ENCODE peak calls at places on chromosome 19, in eight cellular contexts. A is stimulated activated CD4-positive, alpha-beta T cell treated with anti-CD3 and anti-CD28 coated beads, Interleukin-2, amount 100 ng/mL, for 24 hours; G is ELR; H is activated gamma-delta T cell treated with anti-CD3 and anti-CD28 coated beads, Interleukin-2, amount 50 U/mL, for 16 hours; L is heart right ventricle; R is fibroblast of lung; X is astrocyte; C is HL-60. S is an unnamed sample.
A peak's percentile ranks its signal among the peaks of the same experiment; 100 is the strongest.

GRCh38 chr19:38556521-38557174 is 61.1 kb downstream of the MAP4K1 start:
- DNase-seq in A (no peak), G (peak; percentile 18), H (no peak), L (no peak), R (no peak), X (no peak), C (no peak), S (no peak)

GRCh38 chr19:19113040-19113541 is 25.2 kb downstream of the TMEM161A start:
- DNase-seq in A (no peak), G (peak; percentile 67), H (no peak), L (no peak), R (peak; percentile 43), X (no peak), C (no peak), S (no peak)

GRCh38 chr19:34962281-34962944 is 1.6 kb downstream of the ZNF792 start:
- DNase-seq in A (no peak), G (peak; percentile 64), H (no peak), L (no peak), R (no peak), X (no peak), C (no peak), S (no peak)

GRCh38 chr19:1159864-1160595 is 14.0 kb downstream of the SBNO2 start:
- DNase-seq in A (no peak), G (no peak), H (no peak), L (peak; percentile 11), R (no peak), X (no peak), C (no peak), S (no peak)

GRCh38 chr19:5895890-5896289 is 7.7 kb downstream of the NDUFA11 start:
- DNase-seq in A (no peak), G (no peak), H (no peak), L (no peak), R (no peak), X (no peak), C (no peak), S (no peak)

GRCh38 chr19:18130523-18131242 is 22.3 kb upstream of the PIK3R2 start:
- DNase-seq in A (no peak), G (no peak), H (no peak), L (no peak), R (no peak), X (no peak), C (no peak), S (no peak)

GRCh38 chr19:11264452-11265176 is 2.3 kb upstream of the DOCK6 start:
- DNase-seq in A (no peak), G (no peak), H (no peak), L (peak; percentile 57), R (no peak), X (no peak), C (no peak), S (no peak)

GRCh38 chr19:16013851-16014840 is 62.1 kb upstream of the TPM4 start:
- DNase-seq in A (no peak), G (no peak), H (no peak), L (no peak), R (no peak), X (no peak), C (no peak), S (no peak)

GRCh38 chr19:49390978-49391304 is 2.9 kb downstream of the KASH5 start:
- DNase-seq in A (no peak), G (no peak), H (no peak), L (no peak), R (no peak), X (no peak), C (no peak), S (no peak)

GRCh38 chr19:55473201-55473600 is 3.2 kb upstream of the ZNF628 start:
- DNase-seq in A (no peak), G (no peak), H (no peak), L (no peak), R (no peak), X (no peak), C (no peak), S (no peak)

GRCh38 chr19:41307090-41307875 is 2.7 kb upstream of the CCDC97 start:
- DNase-seq in A (no peak), G (no peak), H (no peak), L (no peak), R (no peak), X (no peak), C (no peak), S (no peak)

GRCh38 chr19:19524053-19524452 is 4.7 kb upstream of the YJEFN3 start:
- DNase-seq in A (no peak), G (no peak), H (no peak), L (no peak), R (no peak), X (no peak), C (no peak), S (no peak)

GRCh38 chr19:32914879-32915278 is 45.3 kb upstream of the SLC7A9 start:
- DNase-seq in A (no peak), G (peak; percentile 9), H (no peak), L (no peak), R (no peak), X (no peak), C (no peak), S (no peak)

GRCh38 chr19:40204381-40204780 is 13.2 kb downstream of the MAP3K10 start:
- DNase-seq in A (no peak), G (no peak), H (no peak), L (no peak), R (no peak), X (no peak), C (no peak), S (no peak)

GRCh38 chr19:37914908-37915307 is 7.9 kb downstream of the SIPA1L3 start:
- DNase-seq in A (no peak), G (no peak), H (no peak), L (no peak), R (no peak), X (no peak), C (no peak), S (no peak)

GRCh38 chr19:2032296-2032941 is 16.9 kb upstream of the BTBD2 start:
- DNase-seq in A (no peak), G (peak; percentile 78), H (no peak), L (peak; percentile 94), R (peak; percentile 91), X (peak; percentile 65), C (peak; percentile 81), S (peak; percentile 60)

GRCh38 chr19:33438016-33438671 is 64.6 kb downstream of the CEBPG start:
- DNase-seq in A (no peak), G (peak; percentile 24), H (no peak), L (peak; percentile 44), R (no peak), X (peak; percentile 13), C (no peak), S (peak; percentile 9)

GRCh38 chr19:47573076-47574026 is at the start of gene ZNF541:
- DNase-seq in A (peak; percentile 83), G (no peak), H (peak; percentile 72), L (peak; percentile 72), R (peak; percentile 42), X (peak; percentile 12), C (peak; percentile 20), S (no peak)

GRCh38 chr19:32773126-32773525 is 53.6 kb downstream of the TDRD12 start:
- DNase-seq in A (no peak), G (no peak), H (no peak), L (no peak), R (no peak), X (no peak), C (no peak), S (no peak)

GRCh38 chr19:49097453-49098288 is 12.4 kb downstream of the SNRNP70 start:
- DNase-seq in A (peak; percentile 74), G (peak; percentile 82), H (peak; percentile 65), L (peak; percentile 55), R (peak; percentile 69), X (no peak), C (peak; percentile 69), S (peak; percentile 30)

GRCh38 chr19:41595258-41595889 is 19.4 kb downstream of the CEACAM21 start:
- DNase-seq in A (peak; percentile 70), G (peak; percentile 88), H (peak; percentile 46), L (peak; percentile 31), R (peak; percentile 79), X (peak; percentile 54), C (peak; percentile 60), S (no peak)

GRCh38 chr19:46221152-46221551 is 8.4 kb upstream of the IGFL1 start:
- DNase-seq in A (no peak), G (no peak), H (no peak), L (no peak), R (no peak), X (no peak), C (no peak), S (no peak)

GRCh38 chr19:43934055-43934984 is 762 bp downstream of the ZNF45 start:
- DNase-seq in A (no peak), G (peak; percentile 18), H (no peak), L (no peak), R (no peak), X (peak; percentile 6), C (peak; percentile 21), S (no peak)

GRCh38 chr19:4877753-4878490 is 10.5 kb upstream of the PLIN3 start:
- DNase-seq in A (no peak), G (no peak), H (no peak), L (peak; percentile 57), R (no peak), X (no peak), C (no peak), S (no peak)

GRCh38 chr19:31676271-31677004 is 327.2 kb upstream of the TSHZ3 start:
- DNase-seq in A (no peak), G (no peak), H (no peak), L (no peak), R (peak; percentile 4), X (peak; percentile 25), C (no peak), S (no peak)

GRCh38 chr19:55368106-55368505 is 2.2 kb downstream of the IL11 start:
- DNase-seq in A (no peak), G (no peak), H (no peak), L (no peak), R (no peak), X (no peak), C (no peak), S (no peak)

GRCh38 chr19:30052122-30053075 is 110.4 kb downstream of the URI1 start:
- DNase-seq in A (no peak), G (no peak), H (no peak), L (no peak), R (no peak), X (no peak), C (no peak), S (no peak)